ENCODE peak calls at places on chromosomes 3 and 15, in four cellular contexts. X is hepatocyte, A is heart right ventricle, I is fibroblast of the aortic adventitia. D is an unnamed sample.

GRCh38 chr3:16427309-16427965 is 86.1 kb downstream of the RFTN1 start:
- DNase-seq in X (peak), A (no peak), I (peak), D (peak)

GRCh38 chr3:141302364-141303141 is 65.8 kb upstream of the ZBTB38 start:
- DNase-seq in X (no peak), A (no peak), I (peak), D (peak)

GRCh38 chr15:71730277-71731144 is 79.8 kb upstream of the NR2E3 start:
- DNase-seq in X (peak), A (no peak), I (peak), D (peak)

GRCh38 chr3:105802073-105802706 is 66.6 kb downstream of the CBLB start:
- DNase-seq in X (no peak), A (no peak), I (no peak), D (peak)

GRCh38 chr3:76177650-76178049 is 392.3 kb upstream of the ZNF717 start:
- DNase-seq in X (no peak), A (no peak), I (no peak), D (no peak)

GRCh38 chr3:186219211-186219638 is 110.3 kb upstream of the ETV5 start:
- DNase-seq in X (no peak), A (no peak), I (no peak), D (no peak)

GRCh38 chr15:69160976-69161877 is 792 bp downstream of the GLCE start:
- DNase-seq in X (peak), A (peak), I (peak), D (peak)

GRCh38 chr3:30232142-30232541 is 374.3 kb upstream of the TGFBR2 start:
- DNase-seq in X (no peak), A (no peak), I (peak), D (peak)

GRCh38 chr15:101439920-101440319 is 49.6 kb downstream of the PCSK6 start:
- DNase-seq in X (no peak), A (no peak), I (peak), D (peak)

GRCh38 chr3:11159421-11159904 is 5.2 kb downstream of the HRH1 start:
- DNase-seq in X (peak), A (no peak), I (peak), D (peak)

GRCh38 chr3:145854486-145854885 is 306.5 kb downstream of the PLOD2 start:
- DNase-seq in X (no peak), A (no peak), I (no peak), D (no peak)

GRCh38 chr3:148757238-148757930 is 59.7 kb downstream of the AGTR1 start:
- DNase-seq in X (peak), A (no peak), I (peak), D (peak)

GRCh38 chr3:50392101-50392715 is 32.9 kb upstream of the TMEM115 start:
- DNase-seq in X (no peak), A (peak), I (no peak), D (no peak)

GRCh38 chr15:85458764-85459163 is 78.4 kb downstream of the AKAP13 start:
- DNase-seq in X (no peak), A (no peak), I (no peak), D (peak)

GRCh38 chr3:47024932-47025331 is 45.5 kb downstream of the NBEAL2 start:
- DNase-seq in X (no peak), A (no peak), I (peak), D (peak)

GRCh38 chr15:67033012-67033411 is 32.4 kb upstream of the SMAD3 start:
- DNase-seq in X (no peak), A (no peak), I (no peak), D (no peak)

GRCh38 chr15:34301058-34301457 is 36.5 kb downstream of the SLC12A6 start:
- DNase-seq in X (no peak), A (no peak), I (no peak), D (no peak)

GRCh38 chr3:43142472-43142871 is 36.6 kb upstream of the POMGNT2 start:
- DNase-seq in X (no peak), A (no peak), I (no peak), D (no peak)

GRCh38 chr3:51375571-51375970 is 9.5 kb upstream of the MANF start:
- DNase-seq in X (no peak), A (no peak), I (no peak), D (no peak)

GRCh38 chr3:23035927-23036640 is 167.0 kb upstream of the UBE2E2 start:
- DNase-seq in X (peak), A (no peak), I (no peak), D (no peak)

GRCh38 chr3:38165722-38166387 is 518 bp downstream of the OXSR1 start:
- DNase-seq in X (peak), A (no peak), I (peak), D (peak)

GRCh38 chr15:65184305-65184943 is 718 bp downstream of the CLPX start:
- DNase-seq in X (peak), A (peak), I (peak), D (peak)

GRCh38 chr3:190972840-190973270 is 110.4 kb upstream of the GMNC start:
- DNase-seq in X (peak), A (no peak), I (no peak), D (peak)

GRCh38 chr3:24060055-24060454 is 115.0 kb downstream of the NR1D2 start:
- DNase-seq in X (peak), A (no peak), I (peak), D (peak)

GRCh38 chr15:87827126-87827525 is 429.4 kb downstream of the NTRK3 start:
- DNase-seq in X (no peak), A (no peak), I (peak), D (peak)

GRCh38 chr3:50464578-50464977 is 38.9 kb downstream of the CACNA2D2 start:
- DNase-seq in X (no peak), A (no peak), I (no peak), D (no peak)

GRCh38 chr15:48040166-48040817 is 80.5 kb upstream of the SLC24A5 start:
- DNase-seq in X (peak), A (no peak), I (no peak), D (peak)

GRCh38 chr3:13750731-13751130 is 129.1 kb downstream of the WNT7A start:
- DNase-seq in X (no peak), A (no peak), I (no peak), D (no peak)

GRCh38 chr15:88729581-88729980 is 73.7 kb upstream of the ACAN start:
- DNase-seq in X (no peak), A (no peak), I (no peak), D (no peak)

GRCh38 chr3:112010631-112011030 is 11.9 kb downstream of the TAGLN3 start:
- DNase-seq in X (no peak), A (no peak), I (peak), D (no peak)

GRCh38 chr3:97871206-97871605 is 49.4 kb downstream of the CRYBG3 start:
- DNase-seq in X (no peak), A (no peak), I (peak), D (peak)

GRCh38 chr3:97871788-97872187 is 50.0 kb downstream of the CRYBG3 start:
- DNase-seq in X (no peak), A (no peak), I (peak), D (peak)

GRCh38 chr3:97872209-97873042 is 50.6 kb downstream of the CRYBG3 start:
- DNase-seq in X (peak), A (no peak), I (peak), D (peak)
- H3K4me3 ChIP-seq in X (no peak), A (no peak), I (peak), D (no peak)

DNA sequence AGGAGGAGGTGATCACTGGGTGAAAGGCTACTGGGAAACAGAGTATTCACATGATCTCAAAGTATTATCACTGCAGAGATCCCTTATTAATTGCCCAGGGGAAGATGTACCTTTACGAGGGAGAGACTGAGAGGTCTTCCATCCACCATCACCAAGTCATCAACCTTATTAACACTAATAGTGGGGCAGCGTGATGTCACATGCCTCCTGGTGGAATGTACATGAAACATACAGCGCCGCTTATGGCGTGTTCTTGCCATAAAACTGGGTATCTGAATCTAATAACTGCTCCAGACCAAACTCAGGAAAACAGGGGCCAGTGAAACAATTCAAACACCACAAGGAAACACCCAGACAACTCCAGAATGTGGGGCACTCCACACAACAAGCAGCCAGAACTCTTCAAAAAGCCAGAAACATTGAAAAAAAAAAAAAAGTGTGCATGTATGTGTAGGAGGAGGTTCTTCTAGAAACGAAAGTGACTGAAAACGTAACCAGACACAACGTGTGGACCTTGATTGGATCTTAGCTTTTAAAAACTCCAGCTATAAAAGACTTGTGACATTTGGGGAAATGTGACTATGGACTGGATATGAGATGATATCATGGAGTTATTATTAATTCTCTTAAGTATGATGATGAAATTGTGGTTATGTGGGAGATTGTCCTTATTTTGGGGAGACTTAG is 4.6 kb downstream of the STIMATE start:
- DNase-seq in X (no peak), A (no peak), I (peak), D (peak)
- TF ChIP-seq CTCF in X (peak), A (peak), I (peak), D (no peak)

GRCh38 chr3:53161820-53162671 is 1.0 kb downstream of the PRKCD start:
- DNase-seq in X (peak), A (peak), I (peak), D (peak)
- H3K4me3 ChIP-seq in X (peak), A (peak), I (peak), D (peak)

DNA sequence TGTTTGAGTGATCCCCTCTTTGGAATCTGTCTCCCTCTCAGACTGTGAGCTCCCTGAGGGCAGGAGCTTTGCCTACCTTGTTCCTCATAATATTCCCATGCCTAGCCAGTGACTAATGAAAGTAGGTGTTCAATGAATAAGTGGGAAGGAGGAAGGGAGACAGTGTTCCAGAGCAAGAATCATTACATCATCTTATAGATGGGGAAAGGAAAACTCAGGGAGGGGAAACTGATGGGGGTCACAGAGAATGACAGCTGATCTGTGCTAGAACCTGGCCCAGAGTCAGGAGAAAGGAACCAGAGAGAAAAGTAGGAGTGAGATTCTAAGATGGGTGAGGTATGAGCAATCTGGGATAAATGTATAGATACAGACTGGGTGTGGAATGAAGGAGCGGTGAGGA is 29.9 kb downstream of the LINGO1 start:
- DNase-seq in X (no peak), A (no peak), I (no peak), D (no peak)
- TF ChIP-seq CTCF in X (no peak), A (no peak), I (no peak), D (no peak)

GRCh38 chr3:27713435-27713880 is 8.7 kb downstream of the EOMES start:
- DNase-seq in X (no peak), A (no peak), I (no peak), D (no peak)
- H3K4me3 ChIP-seq in X (peak), A (peak), I (peak), D (peak)

DNA sequence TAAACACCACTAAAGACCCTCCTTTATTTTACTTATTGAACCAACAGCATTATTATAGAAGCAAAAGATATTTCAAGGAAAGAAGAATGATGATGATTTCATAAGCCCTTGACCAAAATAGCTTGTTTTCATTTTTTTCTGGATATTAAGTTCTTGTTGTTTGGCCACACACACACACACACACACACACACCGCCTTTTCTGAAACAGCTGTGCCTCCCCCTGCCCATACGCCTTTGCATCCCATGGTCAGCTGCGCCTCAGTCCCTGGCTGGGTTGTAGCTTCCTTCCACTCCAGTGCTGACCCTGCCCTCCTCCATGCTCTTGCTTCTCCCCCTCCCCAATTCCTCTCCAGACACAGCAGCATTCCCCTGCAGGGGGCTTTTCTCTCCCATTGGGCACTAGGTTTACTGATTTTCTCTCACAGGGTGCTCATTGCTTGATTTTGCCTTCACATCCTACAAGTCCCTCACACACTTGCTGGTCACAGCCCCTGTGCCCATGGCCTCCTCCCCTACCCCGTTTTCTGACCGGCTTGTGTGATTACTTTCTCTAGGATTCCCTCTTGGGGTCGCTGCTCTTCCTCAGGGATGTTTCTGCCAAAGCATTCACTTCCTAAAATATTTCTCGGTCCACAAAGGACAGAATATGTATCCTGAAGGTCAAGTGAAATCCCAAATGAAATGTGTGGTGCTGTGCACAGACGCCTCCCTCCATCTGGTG is 18.4 kb downstream of the MESP1 start:
- DNase-seq in X (no peak), A (no peak), I (no peak), D (no peak)
- TF ChIP-seq CTCF in X (no peak), A (no peak), I (no peak), D (no peak)

GRCh38 chr3:101193957-101194356 is 126.4 kb downstream of the IMPG2 start:
- DNase-seq in X (no peak), A (no peak), I (peak), D (peak)
- H3K4me3 ChIP-seq in X (no peak), A (no peak), I (no peak), D (no peak)

GRCh38 chr3:128782282-128783146 is 56.5 kb downstream of the RAB7A start:
- DNase-seq in X (peak), A (no peak), I (no peak), D (no peak)

GRCh38 chr3:128783774-128784173 is 57.8 kb downstream of the RAB7A start:
- DNase-seq in X (no peak), A (no peak), I (no peak), D (no peak)

GRCh38 chr3:128786434-128787020 is 60.5 kb downstream of the RAB7A start:
- DNase-seq in X (no peak), A (no peak), I (peak), D (peak)

GRCh38 chr3:128784843-128785242 is 58.9 kb downstream of the RAB7A start:
- DNase-seq in X (no peak), A (no peak), I (no peak), D (peak)

GRCh38 chr3:128784228-128784627 is 58.2 kb downstream of the RAB7A start:
- DNase-seq in X (peak), A (peak), I (no peak), D (peak)
- TF ChIP-seq CTCF in X (peak), A (peak), I (peak), D (peak)

GRCh38 chr3:4759689-4760312 is 219.4 kb upstream of the BHLHE40 start:
- DNase-seq in X (no peak), A (no peak), I (no peak), D (no peak)
- H3K4me3 ChIP-seq in X (no peak), A (no peak), I (no peak), D (no peak)

GRCh38 chr3:156472150-156472549 is 82.8 kb downstream of the SSR3 start:
- DNase-seq in X (no peak), A (no peak), I (no peak), D (no peak)
- TF ChIP-seq CTCF in X (no peak), A (no peak), I (no peak), D (peak)

D was measured in fibroblast of mammary gland.